ENCODE peak calls at places on chromosomes 6 and 20, in four cellular contexts. Z, H, D and B are unnamed samples.

GRCh38 chr6:83867527-83868161 is 8.2 kb downstream of the CYB5R4 start:
- DNase-seq in H (peak), D (peak), Z (no peak), B (peak)

GRCh38 chr20:23145281-23145700 is 59.2 kb upstream of the CD93 start:
- DNase-seq in H (peak), Z (no peak), D (peak), B (peak)

GRCh38 chr6:115667478-115667996 is 393.2 kb downstream of the FRK start:
- DNase-seq in D (no peak), H (no peak), Z (no peak), B (peak)

GRCh38 chr6:33670086-33670660 is 41.3 kb downstream of the UQCC2 start:
- DNase-seq in D (no peak), H (no peak), Z (no peak), B (no peak)

GRCh38 chr6:37316071-37316470 is 37.7 kb upstream of the RNF8 start:
- DNase-seq in D (no peak), H (no peak), Z (no peak), B (no peak)

GRCh38 chr6:35042041-35042440 is 99.1 kb downstream of the TCP11 start:
- DNase-seq in D (no peak), Z (no peak), H (no peak), B (no peak)

GRCh38 chr20:61346996-61347906 is 95.2 kb downstream of the CDH4 start:
- DNase-seq in Z (no peak), D (no peak), H (no peak), B (peak)

GRCh38 chr6:155273438-155273837 is 9.6 kb downstream of the CLDN20 start:
- DNase-seq in D (peak), Z (no peak), H (peak), B (peak)

GRCh38 chr20:47296950-47297349 is 59.5 kb downstream of the ZMYND8 start:
- DNase-seq in D (peak), Z (no peak), H (no peak), B (no peak)

GRCh38 chr6:6851059-6851658 is 256.6 kb upstream of the RREB1 start:
- DNase-seq in H (peak), D (peak), Z (no peak), B (peak)

GRCh38 chr6:1312444-1313363 is 806 bp downstream of the FOXQ1 start:
- DNase-seq in D (peak), Z (no peak), H (peak), B (peak)

GRCh38 chr6:53986165-53986720 is 125.0 kb upstream of the MLIP start:
- DNase-seq in Z (no peak), H (peak), D (peak), B (peak)

GRCh38 chr6:37135835-37136694 is 33.9 kb upstream of the PIM1 start:
- DNase-seq in H (no peak), Z (no peak), D (no peak), B (peak)

GRCh38 chr6:151069641-151070040 is 170.1 kb upstream of the AKAP12 start:
- DNase-seq in D (no peak), Z (no peak), H (no peak), B (no peak)

GRCh38 chr20:51412991-51413471 is 129.5 kb downstream of the NFATC2 start:
- DNase-seq in Z (no peak), H (peak), D (peak), B (no peak)

GRCh38 chr6:39777661-39778060 is 14.5 kb upstream of the DAAM2 start:
- DNase-seq in H (no peak), Z (no peak), D (no peak), B (no peak)

GRCh38 chr6:148432405-148433195 is 90.0 kb downstream of the SASH1 start:
- DNase-seq in Z (no peak), D (no peak), H (no peak), B (no peak)

GRCh38 chr20:51331466-51331865 is 211.1 kb downstream of the NFATC2 start:
- DNase-seq in Z (no peak), D (no peak), H (peak), B (peak)

GRCh38 chr6:168524644-168525043 is 83.7 kb downstream of the SMOC2 start:
- DNase-seq in D (no peak), H (no peak), Z (no peak), B (peak)

GRCh38 chr6:124073021-124073420 is 269.4 kb downstream of the NKAIN2 start:
- DNase-seq in Z (no peak), H (peak), D (no peak), B (no peak)

GRCh38 chr6:23016701-23017100 is 447.3 kb downstream of the HDGFL1 start:
- DNase-seq in D (no peak), H (no peak), Z (no peak), B (no peak)

GRCh38 chr6:160767019-160767646 is 65.1 kb downstream of the PLG start:
- DNase-seq in H (peak), D (peak), Z (peak), B (peak)

GRCh38 chr20:1813101-1813529 is 82.1 kb upstream of the SIRPA start:
- DNase-seq in D (peak), Z (no peak), H (peak), B (peak)

GRCh38 chr20:19045366-19045765 is 167.1 kb upstream of the SLC24A3 start:
- DNase-seq in Z (no peak), H (no peak), D (no peak), B (no peak)

GRCh38 chr6:168120390-168121307 is 41.6 kb upstream of the FRMD1 start:
- DNase-seq in H (no peak), Z (no peak), D (no peak), B (no peak)